ENCODE peak calls at places on chromosomes 16 and 17, in ten cellular contexts. Z is esophagus squamous epithelium; H is ascending aorta; P is PC-9; O is WTC11; A is MCF 10A; Y is D721Med; R is CD4-positive, alpha-beta T cell; S is body of pancreas; D is GM20000. N is an unnamed sample.

GRCh38 chr17:76812248-76812647 is 56.0 kb upstream of the MGAT5B start:
- DNase-seq in Z (no peak), H (no peak), P (no peak), O (no peak), A (peak), Y (no peak), R (no peak), S (no peak), D (no peak), N (no peak)

GRCh38 chr17:2222901-2223616 is 80.5 kb downstream of the SMG6 start:
- DNase-seq in Z (no peak), H (no peak), P (no peak), O (no peak), A (no peak), Y (no peak), R (peak), S (peak), D (peak), N (peak)

GRCh38 chr16:84838383-84838948 is 18.7 kb downstream of the CRISPLD2 start:
- DNase-seq in Z (no peak), H (no peak), P (no peak), O (no peak), A (no peak), Y (no peak), R (no peak), S (no peak), D (no peak), N (no peak)

GRCh38 chr17:2972749-2973148 is 90.7 kb downstream of the OR1D5 start:
- DNase-seq in Z (no peak), H (no peak), P (no peak), O (no peak), A (no peak), Y (no peak), R (no peak), S (no peak), D (no peak), N (no peak)

GRCh38 chr17:50710650-50711049 is 2.9 kb upstream of the ANKRD40 start:
- DNase-seq in Z (no peak), H (no peak), P (no peak), O (no peak), A (no peak), Y (no peak), R (no peak), S (no peak), D (no peak), N (no peak)

GRCh38 chr16:72013389-72013788 is 4.8 kb downstream of the DHODH start:
- DNase-seq in Z (no peak), H (no peak), P (peak), O (no peak), A (peak), Y (no peak), R (no peak), S (no peak), D (no peak), N (no peak)

GRCh38 chr17:796609-797008 is 14.5 kb downstream of the MRM3 start:
- DNase-seq in Z (no peak), H (no peak), P (no peak), O (no peak), A (no peak), Y (no peak), R (no peak), S (no peak), D (no peak), N (no peak)

GRCh38 chr17:57502696-57503307 is 242.3 kb downstream of the CCDC182 start:
- DNase-seq in Z (no peak), H (no peak), P (no peak), O (no peak), A (no peak), Y (peak), R (no peak), S (no peak), D (no peak), N (no peak)

GRCh38 chr17:57085448-57086068 is 512 bp downstream of the AKAP1 start:
- DNase-seq in Z (no peak), H (no peak), P (peak), O (peak), A (peak), Y (no peak), R (peak), S (peak), D (peak), N (peak)

GRCh38 chr17:13420294-13421277 is 181.1 kb downstream of the HS3ST3A1 start:
- DNase-seq in Z (no peak), H (no peak), P (no peak), O (no peak), A (peak), Y (no peak), R (no peak), S (no peak), D (no peak), N (no peak)

GRCh38 chr16:81041696-81042095 is 6.1 kb downstream of the ATMIN start:
- DNase-seq in Z (no peak), H (no peak), P (no peak), O (no peak), A (no peak), Y (no peak), R (no peak), S (no peak), D (no peak), N (no peak)

GRCh38 chr16:78953526-78953925 is 647.0 kb downstream of the MAF start:
- DNase-seq in Z (no peak), H (no peak), P (no peak), O (no peak), A (no peak), Y (no peak), R (no peak), S (no peak), D (no peak), N (no peak)

GRCh38 chr17:76408037-76408849 is 23.8 kb downstream of the SPHK1 start:
- DNase-seq in Z (no peak), H (no peak), P (peak), O (peak), A (peak), Y (no peak), R (peak), S (peak), D (peak), N (no peak)

GRCh38 chr17:72978593-72979218 is 113.8 kb downstream of the SLC39A11 start:
- DNase-seq in Z (no peak), H (no peak), P (no peak), O (no peak), A (no peak), Y (no peak), R (no peak), S (no peak), D (no peak), N (no peak)

GRCh38 chr16:11586856-11587642 is at the start of gene LITAF:
- DNase-seq in Z (no peak), H (no peak), P (peak), O (peak), A (peak), Y (peak), R (peak), S (peak), D (peak), N (peak)

GRCh38 chr17:39737761-39738567 is at the start of gene GRB7:
- DNase-seq in Z (no peak), H (no peak), P (peak), O (peak), A (peak), Y (no peak), R (no peak), S (peak), D (no peak), N (no peak)

GRCh38 chr16:2915196-2915929 is 3.6 kb downstream of the FLYWCH1 start:
- DNase-seq in Z (no peak), H (no peak), P (no peak), O (no peak), A (peak), Y (no peak), R (no peak), S (no peak), D (no peak), N (no peak)

GRCh38 chr17:82412535-82413520 is 5.3 kb upstream of the HEXD start:
- DNase-seq in Z (no peak), H (no peak), P (no peak), O (no peak), A (no peak), Y (no peak), R (no peak), S (peak), D (no peak), N (no peak)

GRCh38 chr17:21039839-21040575 is 2.8 kb downstream of the USP22 start:
- DNase-seq in Z (no peak), H (no peak), P (no peak), O (no peak), A (peak), Y (no peak), R (peak), S (peak), D (no peak), N (no peak)

GRCh38 chr16:62034236-62035114 is 1.8 kb downstream of the CDH8 start:
- DNase-seq in Z (no peak), H (no peak), P (no peak), O (peak), A (no peak), Y (no peak), R (no peak), S (no peak), D (no peak), N (no peak)

GRCh38 chr17:63681530-63681929 is 18.4 kb downstream of the LIMD2 start:
- DNase-seq in Z (no peak), H (no peak), P (no peak), O (no peak), A (no peak), Y (no peak), R (no peak), S (no peak), D (no peak), N (no peak)
- TF ChIP-seq CTCF in Z (no peak), H (no peak), P (no peak), O (no peak), A (no peak), Y (no peak), R (no peak), S (no peak), D (no peak), N (no peak)

DNA sequence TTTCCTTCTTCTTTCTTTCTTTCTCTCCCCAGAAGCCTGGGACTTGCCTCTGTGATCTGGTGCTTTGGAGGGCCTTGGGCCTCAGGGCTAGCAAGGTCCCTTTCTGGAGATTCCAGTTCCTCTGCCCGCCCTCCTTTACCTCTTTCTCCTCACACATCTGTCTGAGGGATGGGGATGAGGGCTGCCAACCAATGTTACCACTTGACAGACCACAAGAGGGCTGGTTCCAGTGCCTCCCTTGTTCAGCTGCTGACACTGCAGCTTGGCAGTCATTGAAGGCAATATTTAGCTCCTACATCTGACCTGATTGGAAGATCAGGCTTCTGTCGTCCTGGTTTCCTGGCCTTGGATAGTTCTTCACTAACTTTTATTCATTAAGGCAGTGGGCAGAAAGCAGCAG is 3.6 kb upstream of the ZNF652 start:
- DNase-seq in Z (no peak), H (no peak), P (no peak), O (peak), A (no peak), Y (no peak), R (no peak), S (no peak), D (no peak), N (no peak)
- TF ChIP-seq CTCF in Z (peak), H (peak), P (no peak), O (no peak), A (no peak), Y (peak), R (no peak), S (no peak), D (no peak), N (peak)

GRCh38 chr16:181668-182021 is 1.4 kb downstream of the HBQ1 start:
- DNase-seq in Z (no peak), H (no peak), P (no peak), O (no peak), A (no peak), Y (no peak), R (no peak), S (no peak), D (no peak), N (no peak)
- TF ChIP-seq CTCF in Z (no peak), H (no peak), P (no peak), O (no peak), A (no peak), Y (no peak), R (no peak), S (no peak), D (no peak), N (no peak)

GRCh38 chr17:7548585-7549400 is at the start of gene TNFSF12:
- DNase-seq in Z (no peak), H (no peak), P (peak), O (peak), A (peak), Y (no peak), R (peak), S (peak), D (peak), N (peak)
- TF ChIP-seq CTCF in Z (no peak), H (no peak), P (no peak), O (no peak), A (no peak), Y (no peak), R (no peak), S (no peak), D (no peak), N (no peak)

DNA sequence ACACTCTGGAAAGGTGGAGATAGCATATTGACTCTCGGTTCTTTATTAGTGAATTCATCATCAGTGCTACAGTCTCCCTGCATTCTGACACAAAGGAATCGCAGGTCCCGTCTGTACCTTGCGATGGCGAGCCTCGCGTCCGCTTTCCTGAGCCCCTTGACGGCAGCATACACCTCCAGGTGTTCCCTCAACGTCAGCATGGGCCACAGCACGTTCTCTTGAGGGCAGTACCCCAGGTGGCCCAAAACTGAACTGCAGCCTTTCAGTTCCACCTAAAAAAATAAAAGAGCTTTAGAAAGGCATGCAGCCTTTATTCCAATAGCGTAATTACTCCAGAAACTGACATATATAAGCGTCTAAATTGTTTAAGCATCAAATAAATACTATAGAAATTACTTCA is 24.2 kb upstream of the ABCA9 start:
- DNase-seq in Z (no peak), H (no peak), P (no peak), O (peak), A (no peak), Y (no peak), R (no peak), S (peak), D (no peak), N (peak)
- TF ChIP-seq CTCF in Z (peak), H (peak), P (peak), O (peak), A (no peak), Y (peak), R (no peak), S (peak), D (no peak), N (no peak)